ENCODE peak calls at places on chromosomes 1 and 21, in four cellular contexts. J is upper lobe of right lung, C is AG04450, N is epithelial cell of proximal tubule. Q is an unnamed sample.

GRCh38 chr1:226309398-226310122 is 596 bp upstream of the LIN9 start:
- DNase-seq in J (no peak), C (no peak), N (no peak), Q (no peak)

GRCh38 chr1:16167331-16168143 is 11.7 kb upstream of the EPHA2 start:
- DNase-seq in J (peak; percentile 78), C (no peak), N (no peak), Q (no peak)

GRCh38 chr1:24514946-24515345 is 12.3 kb downstream of the RCAN3 start:
- DNase-seq in J (no peak), C (no peak), N (no peak), Q (no peak)

GRCh38 chr21:37636152-37636860 is 269.7 kb downstream of the DYRK1A start:
- DNase-seq in J (no peak), C (peak; percentile 16), N (peak; percentile 38), Q (peak; percentile 70)

GRCh38 chr1:214337536-214337935 is 56.6 kb downstream of the SMYD2 start:
- DNase-seq in J (no peak), C (peak; percentile 34), N (peak; percentile 85), Q (peak; percentile 60)

GRCh38 chr1:114122891-114123621 is 30.6 kb downstream of the SYT6 start:
- DNase-seq in J (no peak), C (no peak), N (no peak), Q (no peak)

GRCh38 chr1:197598935-197599334 is 176.3 kb downstream of the DENND1B start:
- DNase-seq in J (no peak), C (no peak), N (no peak), Q (no peak)

GRCh38 chr1:97084566-97084965 is 363.0 kb downstream of the PTBP2 start:
- DNase-seq in J (no peak), C (no peak), N (no peak), Q (no peak)

GRCh38 chr1:52920791-52921291 is 699 bp downstream of the ECHDC2 start:
- DNase-seq in J (peak; percentile 77), C (no peak), N (no peak), Q (no peak)

GRCh38 chr1:49297783-49298182 is 521.1 kb upstream of the BEND5 start:
- DNase-seq in J (no peak), C (no peak), N (no peak), Q (no peak)

GRCh38 chr21:42098957-42099547 is 27.9 kb downstream of the UMODL1 start:
- DNase-seq in J (no peak), C (no peak), N (no peak), Q (no peak)

GRCh38 chr1:11772458-11772857 is 10.5 kb downstream of the C1orf167 start:
- DNase-seq in J (no peak), C (no peak), N (no peak), Q (no peak)

GRCh38 chr1:222974496-222974895 is 159.7 kb downstream of the DISP1 start:
- DNase-seq in J (no peak), C (peak; percentile 51), N (peak; percentile 47), Q (peak; percentile 63)

GRCh38 chr1:168341576-168341975 is 60.9 kb downstream of the TBX19 start:
- DNase-seq in J (no peak), C (no peak), N (no peak), Q (no peak)

GRCh38 chr1:92482665-92483441 is 3.9 kb downstream of the GFI1 start:
- DNase-seq in J (peak; percentile 64), C (no peak), N (no peak), Q (no peak)
- H3K4me3 ChIP-seq in J (peak overlapping the region; percentile 55), C (no peak overlapping the region), N (peak overlapping the region; percentile 8), Q (no peak overlapping the region)

GRCh38 chr1:88354256-88354655 is 329.8 kb upstream of the PKN2 start:
- DNase-seq in J (no peak), C (no peak), N (no peak), Q (no peak)

GRCh38 chr1:88357690-88358089 is 326.4 kb upstream of the PKN2 start:
- DNase-seq in J (no peak), C (no peak), N (no peak), Q (no peak)
- H3K4me3 ChIP-seq in J (no peak overlapping the region), C (no peak overlapping the region), N (no peak overlapping the region), Q (no peak overlapping the region)

GRCh38 chr1:154158307-154159125 is 3.6 kb upstream of the NUP210L start:
- DNase-seq in J (no peak), C (no peak), N (no peak), Q (no peak)
- H3K4me3 ChIP-seq in J (no peak overlapping the region), C (no peak overlapping the region), N (no peak overlapping the region), Q (no peak overlapping the region)

DNA sequence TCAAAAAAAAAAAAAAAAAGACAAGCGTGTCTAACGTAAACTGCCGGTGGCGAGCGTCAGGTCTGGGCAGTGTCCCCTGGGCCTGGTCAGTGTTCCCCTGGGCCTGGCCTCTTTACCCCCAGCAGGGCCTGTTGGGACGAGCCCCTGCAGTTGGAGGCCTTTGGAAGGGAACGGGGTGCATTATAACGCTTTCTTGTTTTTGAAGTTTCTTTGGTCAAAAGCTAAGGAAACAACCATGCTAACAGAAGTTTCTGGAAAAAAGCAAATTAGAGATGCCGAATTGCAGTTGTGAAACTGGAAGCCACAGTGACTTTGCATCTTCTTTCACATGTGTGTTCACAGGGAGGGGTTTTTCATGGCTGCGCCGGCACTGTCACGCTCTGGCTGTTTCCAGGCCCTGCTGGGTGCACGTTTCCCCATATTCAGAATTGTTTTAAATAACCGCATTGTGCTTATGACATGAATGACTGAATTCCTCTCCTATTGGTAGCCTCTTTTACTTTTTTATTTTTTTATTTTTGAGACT is 16.0 kb downstream of the RRP1 start:
- DNase-seq in J (no peak), C (no peak), N (no peak), Q (no peak)
- H3K4me3 ChIP-seq in J (no peak overlapping the region), C (no peak overlapping the region), N (no peak overlapping the region), Q (no peak overlapping the region)

GRCh38 chr1:91901231-91901630 is 15.3 kb upstream of the TGFBR3 start:
- DNase-seq in J (no peak), C (no peak), N (no peak), Q (no peak)
- H3K4me3 ChIP-seq in J (no peak overlapping the region), C (no peak overlapping the region), N (no peak overlapping the region), Q (no peak overlapping the region)

GRCh38 chr1:230371923-230372703 is 54.0 kb downstream of the PGBD5 start:
- DNase-seq in J (no peak), C (no peak), N (no peak), Q (no peak)
- H3K4me3 ChIP-seq in J (no peak overlapping the region), C (no peak overlapping the region), N (no peak overlapping the region), Q (no peak overlapping the region)

GRCh38 chr1:160438320-160438918 is 38.1 kb downstream of the VANGL2 start:
- DNase-seq in J (no peak), C (no peak), N (no peak), Q (no peak)

GRCh38 chr1:160439718-160440117 is 39.4 kb downstream of the VANGL2 start:
- DNase-seq in J (no peak), C (no peak), N (no peak), Q (no peak)

GRCh38 chr1:160436975-160437374 is 36.6 kb downstream of the VANGL2 start:
- DNase-seq in J (no peak), C (no peak), N (no peak), Q (no peak)

GRCh38 chr1:160438935-160439334 is 38.6 kb downstream of the VANGL2 start:
- DNase-seq in J (no peak), C (no peak), N (no peak), Q (no peak)

DNA sequence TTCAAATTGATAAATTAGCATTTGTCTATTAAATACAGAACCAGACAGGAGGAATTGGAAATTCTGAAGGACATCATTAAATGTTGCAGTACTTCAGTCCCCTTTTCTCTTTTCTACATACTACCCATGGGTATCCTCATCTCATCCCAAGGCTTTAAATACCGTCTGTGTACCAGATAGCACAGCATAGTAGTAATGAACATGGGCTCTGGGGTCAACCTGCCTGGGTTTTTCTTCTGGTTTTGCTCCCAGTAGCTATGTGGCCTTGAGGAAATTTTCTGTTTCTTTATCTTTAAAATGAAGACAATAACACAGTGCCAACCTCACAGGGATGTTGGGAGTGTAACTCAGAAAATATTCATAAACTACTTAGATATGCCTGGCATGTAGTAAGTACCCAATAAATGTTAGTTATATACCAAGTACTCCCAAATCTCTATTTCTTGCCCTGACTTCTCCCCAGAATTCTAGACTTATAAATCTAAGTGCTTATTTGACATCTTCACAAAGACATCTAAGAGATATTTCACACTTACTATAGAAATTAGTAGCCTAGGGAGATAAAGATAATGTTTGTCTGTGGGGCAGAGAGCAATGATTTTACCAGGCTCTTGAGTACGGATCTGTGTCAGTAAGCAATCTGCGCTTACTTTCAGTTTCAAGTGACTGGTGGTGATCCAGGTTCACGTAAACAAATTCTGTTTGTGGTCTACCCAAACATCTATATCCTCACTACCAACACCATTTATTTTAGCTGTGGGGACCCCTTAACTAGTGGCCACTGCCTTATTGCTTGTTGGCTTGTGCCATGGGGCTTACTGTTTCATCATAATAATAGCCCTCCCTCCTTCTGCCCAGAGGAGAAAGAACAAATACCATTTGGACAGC is 37.3 kb downstream of the VANGL2 start:
- DNase-seq in J (no peak), C (no peak), N (no peak), Q (no peak)
- H3K4me3 ChIP-seq in J (peak overlapping the region; percentile 28), C (no peak overlapping the region), N (no peak overlapping the region), Q (no peak overlapping the region)

DNA sequence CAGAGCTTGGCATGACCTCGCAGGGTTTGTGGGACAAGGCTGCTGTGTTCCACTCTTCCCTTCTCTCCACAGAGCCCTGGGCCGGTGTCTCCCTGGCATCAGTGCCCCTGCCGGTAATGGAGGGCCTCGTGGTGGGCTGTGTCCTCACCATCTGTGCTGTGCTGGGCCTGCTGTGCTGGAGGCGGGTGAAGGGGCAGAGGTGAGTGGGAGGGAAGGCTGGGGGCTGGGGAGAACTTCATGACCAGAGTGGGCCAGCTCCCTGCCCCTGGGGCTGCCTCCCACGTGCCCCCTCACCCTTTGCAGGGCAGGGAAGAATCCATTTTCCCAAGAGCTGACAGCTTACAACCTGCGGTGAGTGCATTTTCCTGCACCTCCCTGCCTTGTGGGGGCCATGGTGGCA is 12.0 kb upstream of the LGR6 start:
- DNase-seq in J (no peak), C (no peak), N (no peak), Q (no peak)
- H3K4me3 ChIP-seq in J (no peak overlapping the region), C (no peak overlapping the region), N (no peak overlapping the region), Q (no peak overlapping the region)

DNA sequence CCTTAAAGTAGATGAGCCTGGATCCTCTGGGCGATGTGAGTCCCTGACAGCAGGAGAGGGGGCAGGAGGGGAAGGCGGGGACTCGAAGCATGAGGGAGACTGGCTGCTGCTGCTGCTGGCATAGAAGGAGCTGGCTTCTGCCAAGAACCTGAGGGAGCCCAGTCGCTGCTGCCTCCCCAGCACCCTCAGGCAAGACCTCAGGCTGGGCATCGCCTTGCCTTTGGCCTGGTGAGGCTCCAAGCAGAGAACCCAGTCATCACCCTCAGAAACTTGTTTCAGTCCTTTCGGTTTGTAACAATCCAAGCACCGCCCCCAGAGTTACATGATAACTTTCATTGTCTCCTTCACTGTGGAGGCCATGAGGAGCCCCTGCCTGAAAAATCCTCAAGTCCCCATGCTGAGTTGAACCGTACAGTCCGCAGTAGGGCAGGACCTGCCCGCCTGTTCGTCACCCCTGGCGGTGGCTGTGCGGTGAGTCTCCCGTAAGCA is 38.8 kb downstream of the POFUT2 start:
- DNase-seq in J (no peak), C (no peak), N (no peak), Q (no peak)
- H3K4me3 ChIP-seq in J (peak overlapping the region; percentile 16), C (peak overlapping the region; percentile 51), N (peak overlapping the region; percentile 40), Q (no peak overlapping the region)